ENCODE peak calls at places on chromosomes 13 and 19, in seven cellular contexts. Y is IMR-90, P is foreskin fibroblast, V is fibroblast of mammary gland, Q is transverse colon, O is kidney, R is heart right ventricle. D is an unnamed sample.

GRCh38 chr13:27168086-27168485 is 3.5 kb downstream of the USP12 start:
- DNase-seq in R (no peak), O (no peak), P (no peak), Q (no peak), V (no peak), Y (no peak), D (no peak)

GRCh38 chr19:31262673-31263308 is 86.4 kb downstream of the TSHZ3 start:
- DNase-seq in P (peak; percentile 39), Q (no peak), Y (peak; percentile 34), R (no peak), O (peak; percentile 63), V (no peak), D (no peak)

GRCh38 chr13:94345374-94346195 is 133.9 kb downstream of the DCT start:
- DNase-seq in R (no peak), P (peak; percentile 71), V (peak; percentile 56), Q (no peak), Y (peak; percentile 44), O (no peak), D (peak; percentile 86)

GRCh38 chr13:113903361-113903760 is 39.5 kb upstream of the GAS6 start:
- DNase-seq in Y (peak; percentile 78), Q (no peak), O (no peak), V (no peak), R (no peak), P (peak; percentile 74), D (no peak)

GRCh38 chr19:2477732-2478191 is 1.8 kb downstream of the GADD45B start:
- DNase-seq in V (peak; percentile 55), R (no peak), Q (peak; percentile 54), Y (peak; percentile 49), O (peak; percentile 78), P (peak; percentile 51), D (peak; percentile 40)

GRCh38 chr13:113646921-113647340 is 11.1 kb downstream of the ATP4B start:
- DNase-seq in Y (no peak), Q (no peak), P (no peak), O (peak; percentile 69), V (no peak), R (peak; percentile 5), D (no peak)

GRCh38 chr13:113091211-113091771 is 14.3 kb upstream of the F7 start:
- DNase-seq in V (no peak), P (no peak), Y (no peak), R (no peak), O (peak; percentile 65), Q (no peak), D (no peak)

GRCh38 chr13:80048030-80048429 is 292.9 kb downstream of the SPRY2 start:
- DNase-seq in R (no peak), P (no peak), Y (no peak), O (no peak), V (no peak), Q (no peak), D (no peak)

GRCh38 chr19:12995596-12996541 is 594 bp downstream of the NFIX start:
- DNase-seq in Q (no peak), V (no peak), P (peak; percentile 68), Y (peak; percentile 30), R (no peak), O (peak; percentile 80), D (no peak)

GRCh38 chr19:6236310-6237291 is 43.2 kb downstream of the MLLT1 start:
- DNase-seq in R (peak; percentile 55), V (no peak), Y (no peak), O (peak; percentile 95), Q (peak; percentile 71), P (no peak), D (peak; percentile 84)

GRCh38 chr13:59746291-59746962 is 417.3 kb downstream of the DIAPH3 start:
- DNase-seq in P (peak; percentile 58), Q (peak; percentile 23), Y (peak; percentile 62), V (peak; percentile 50), O (no peak), R (no peak), D (peak; percentile 49)

GRCh38 chr19:484494-484893 is 11.8 kb upstream of the MADCAM1 start:
- DNase-seq in R (no peak), O (no peak), P (no peak), Q (no peak), V (no peak), Y (no peak), D (no peak)

GRCh38 chr19:40947114-40947513 is 44.0 kb upstream of the CYP2B6 start:
- DNase-seq in P (no peak), V (no peak), Q (no peak), R (no peak), O (no peak), Y (no peak), D (no peak)

GRCh38 chr19:42397315-42398166 is 7.4 kb upstream of the CNFN start:
- DNase-seq in Y (no peak), V (peak; percentile 49), O (no peak), Q (no peak), R (no peak), P (no peak), D (no peak)

GRCh38 chr13:52447815-52448552 is 2.5 kb downstream of the VPS36 start:
- DNase-seq in Q (no peak), Y (no peak), O (no peak), V (no peak), P (no peak), R (no peak), D (peak; percentile 59)

GRCh38 chr19:49932731-49933131 is 3.4 kb upstream of the NUP62 start:
- DNase-seq in Y (no peak), Q (no peak), V (no peak), P (no peak), R (no peak), O (no peak), D (no peak)

GRCh38 chr13:47413112-47413511 is 516.3 kb upstream of the HTR2A start:
- DNase-seq in O (no peak), R (no peak), Q (no peak), V (peak; percentile 81), Y (peak; percentile 34), P (peak; percentile 74), D (no peak)

GRCh38 chr19:1576242-1577089 is 8.3 kb upstream of the MEX3D start:
- DNase-seq in Y (no peak), Q (no peak), R (no peak), P (no peak), O (no peak), V (no peak), D (no peak)

GRCh38 chr19:49155005-49155826 is at the start of gene HRC:
- DNase-seq in O (peak; percentile 91), P (no peak), V (no peak), R (peak; percentile 74), Q (no peak), Y (no peak), D (no peak)

GRCh38 chr13:20156711-20157110 is 4.1 kb downstream of the GJA3 start:
- DNase-seq in O (no peak), R (no peak), V (no peak), Q (no peak), P (no peak), Y (no peak), D (no peak)

GRCh38 chr19:37218592-37218935 is 550 bp downstream of the ZNF383 start:
- DNase-seq in O (no peak), Y (peak; percentile 39), V (peak; percentile 49), P (peak; percentile 50), R (no peak), Q (no peak), D (no peak)

GRCh38 chr13:48574036-48574796 is 41.3 kb upstream of the RCBTB2 start:
- DNase-seq in P (no peak), R (no peak), O (no peak), Y (no peak), Q (no peak), V (no peak), D (peak; percentile 46)

GRCh38 chr13:48573213-48573612 is 40.3 kb upstream of the RCBTB2 start:
- DNase-seq in V (no peak), Q (no peak), P (no peak), Y (no peak), R (no peak), O (no peak), D (no peak)

GRCh38 chr13:48567521-48568331 is 34.8 kb upstream of the RCBTB2 start:
- DNase-seq in P (peak; percentile 45), Q (no peak), V (peak; percentile 25), R (no peak), O (no peak), Y (no peak), D (peak; percentile 44)

GRCh38 chr13:48570225-48570828 is 37.4 kb upstream of the RCBTB2 start:
- DNase-seq in R (no peak), O (no peak), V (no peak), P (no peak), Y (no peak), Q (no peak), D (no peak)

GRCh38 chr13:48571121-48571901 is 38.4 kb upstream of the RCBTB2 start:
- DNase-seq in V (peak; percentile 65), Y (peak; percentile 81), O (no peak), R (no peak), Q (no peak), P (peak; percentile 81), D (no peak)
- H3K4me3 ChIP-seq in V (no peak overlapping the region), Y (no peak overlapping the region), O (peak overlapping the region; percentile 40), R (peak overlapping the region; percentile 35), Q (no peak overlapping the region), P (peak overlapping the region; percentile 24), D (no peak overlapping the region)

DNA sequence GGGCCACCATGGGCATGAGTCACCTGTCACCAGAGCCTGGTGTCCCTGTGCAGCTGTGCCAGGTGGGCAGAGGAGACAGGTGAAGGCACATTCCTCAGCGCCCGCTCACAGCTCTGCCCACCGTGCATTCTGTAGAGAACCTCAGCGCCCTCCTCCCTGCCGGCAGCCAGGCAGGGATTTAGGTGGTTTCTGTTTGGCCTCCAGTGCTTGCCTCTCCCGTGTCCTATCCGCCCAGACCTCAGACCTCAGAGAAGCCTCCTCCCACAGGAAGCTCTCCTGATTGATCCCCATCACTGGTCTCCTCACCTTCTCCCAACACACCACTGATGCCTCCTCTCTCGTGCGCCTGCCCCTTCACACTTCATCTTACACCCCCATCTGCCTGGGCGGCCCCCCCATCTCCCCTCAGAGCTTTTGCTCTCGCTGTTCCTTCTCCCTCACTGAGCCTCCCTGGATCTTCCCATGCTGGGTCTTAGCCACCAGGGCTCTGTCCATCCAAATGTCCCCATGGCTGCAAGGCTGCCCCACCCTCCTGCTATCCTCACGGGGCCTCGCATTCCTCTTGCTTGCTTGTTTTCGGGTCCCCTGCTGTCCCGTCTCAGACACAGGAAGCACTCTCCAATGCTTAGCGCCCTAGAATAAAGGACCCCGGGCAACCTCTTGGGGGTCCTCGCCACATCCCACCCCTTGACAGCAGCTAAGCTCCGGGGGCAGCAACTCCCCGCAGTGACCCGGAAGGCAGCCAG is 23.9 kb downstream of the SH3GL1 start:
- DNase-seq in Y (no peak), P (no peak), O (no peak), R (no peak), Q (no peak), V (no peak), D (no peak)
- H3K4me3 ChIP-seq in Y (no peak overlapping the region), P (no peak overlapping the region), O (no peak overlapping the region), R (no peak overlapping the region), Q (no peak overlapping the region), V (no peak overlapping the region), D (no peak overlapping the region)

GRCh38 chr19:18493440-18494266 is 28.2 kb downstream of the ELL start:
- DNase-seq in V (no peak), P (no peak), O (no peak), Q (no peak), Y (no peak), R (no peak), D (no peak)
- H3K4me3 ChIP-seq in V (no peak overlapping the region), P (no peak overlapping the region), O (no peak overlapping the region), Q (no peak overlapping the region), Y (no peak overlapping the region), R (no peak overlapping the region), D (no peak overlapping the region)

GRCh38 chr19:21603431-21604153 is 98.2 kb downstream of the ZNF429 start:
- DNase-seq in Q (no peak), Y (no peak), P (no peak), V (no peak), O (no peak), R (no peak), D (no peak)
- H3K4me3 ChIP-seq in Q (no peak overlapping the region), Y (no peak overlapping the region), P (peak overlapping the region; percentile 43), V (no peak overlapping the region), O (peak overlapping the region; percentile 66), R (peak overlapping the region; percentile 56), D (peak overlapping the region; percentile 40)

D was measured in epithelial cell of esophagus.